ENCODE peak calls at places on chromosomes 3 and 15, in seven cellular contexts. G is PC-9, J is colonic mucosa, P is fibroblast of lung, F is breast epithelium, C is PC-3, K is bronchial epithelial cell. L is an unnamed sample.

GRCh38 chr3:149630806-149631205 is 27.0 kb downstream of the WWTR1 start:
- DNase-seq in J (no peak), G (no peak), K (no peak), F (no peak), C (no peak), P (no peak), L (no peak)

GRCh38 chr15:25410649-25411048 is 28.2 kb downstream of the UBE3A start:
- DNase-seq in K (peak; percentile 74), F (no peak), G (no peak), J (no peak), P (peak; percentile 13), C (no peak), L (no peak)

GRCh38 chr3:134334231-134334900 is 39.9 kb downstream of the AMOTL2 start:
- DNase-seq in P (peak; percentile 82), F (peak; percentile 86), C (no peak), K (no peak), G (peak; percentile 0), J (no peak), L (no peak)

GRCh38 chr3:188656196-188656982 is 502.4 kb downstream of the LPP start:
- DNase-seq in P (peak; percentile 51), F (peak; percentile 26), C (peak; percentile 31), K (peak; percentile 85), G (no peak), J (no peak), L (no peak)

GRCh38 chr3:24550588-24550987 is 55.9 kb upstream of the THRB start:
- DNase-seq in F (no peak), P (peak; percentile 1), J (no peak), G (peak; percentile 48), C (peak; percentile 89), K (peak; percentile 40), L (no peak)

GRCh38 chr15:60840306-60840702 is 361.4 kb upstream of the ICE2 start:
- DNase-seq in K (no peak), C (no peak), J (no peak), F (no peak), P (peak; percentile 38), G (no peak), L (no peak)

GRCh38 chr3:120324185-120324584 is 25.0 kb downstream of the LRRC58 start:
- DNase-seq in P (peak; percentile 43), C (no peak), G (no peak), K (peak; percentile 40), J (no peak), F (no peak), L (no peak)

GRCh38 chr15:68672781-68673205 is 94.0 kb downstream of the CORO2B start:
- DNase-seq in G (no peak), J (no peak), K (no peak), F (no peak), C (peak; percentile 7), P (peak; percentile 3), L (no peak)

GRCh38 chr15:67181221-67181639 is 73.2 kb downstream of the AAGAB start:
- DNase-seq in K (no peak), G (no peak), C (no peak), P (no peak), J (peak; percentile 13), F (peak; percentile 10), L (no peak)

GRCh38 chr3:128060473-128061381 is 8.5 kb downstream of the SEC61A1 start:
- DNase-seq in F (no peak), J (no peak), G (no peak), C (peak; percentile 33), K (peak; percentile 87), P (peak; percentile 99), L (no peak)

GRCh38 chr3:107315136-107315535 is 62.1 kb upstream of the CCDC54 start:
- DNase-seq in F (no peak), K (peak; percentile 8), G (no peak), J (no peak), P (peak; percentile 19), C (no peak), L (no peak)

GRCh38 chr3:13233487-13234154 is 160.4 kb upstream of the IQSEC1 start:
- DNase-seq in K (no peak), J (no peak), P (no peak), C (no peak), F (no peak), G (no peak), L (no peak)

GRCh38 chr3:53883008-53883407 is 1.1 kb upstream of the ACTR8 start:
- DNase-seq in P (no peak), K (no peak), J (no peak), F (no peak), G (no peak), C (no peak), L (no peak)

GRCh38 chr3:53885239-53885638 is 3.3 kb upstream of the ACTR8 start:
- DNase-seq in J (no peak), K (peak; percentile 19), F (no peak), P (no peak), G (no peak), C (no peak), L (no peak)

GRCh38 chr3:53880396-53881345 is 1.3 kb downstream of the ACTR8 start:
- DNase-seq in G (no peak), F (no peak), J (no peak), P (peak; percentile 57), C (no peak), K (no peak), L (no peak)

GRCh38 chr3:53884623-53885022 is 2.7 kb upstream of the ACTR8 start:
- DNase-seq in F (no peak), P (no peak), J (no peak), K (no peak), G (no peak), C (no peak), L (no peak)

GRCh38 chr3:53881691-53882593 is at the start of gene ACTR8:
- DNase-seq in J (peak; percentile 89), F (peak; percentile 50), K (peak; percentile 52), G (peak; percentile 58), C (peak; percentile 76), P (peak; percentile 78), L (peak; percentile 92)
- TF ChIP-seq CTCF in J (no peak), F (peak; percentile 16), K (peak; percentile 35), G (no peak), C (no peak), P (peak; percentile 23), L (peak; percentile 5)

GRCh38 chr3:48441940-48442339 is 1.9 kb downstream of the TMA7 start:
- DNase-seq in J (no peak), K (no peak), P (no peak), F (no peak), G (no peak), C (no peak), L (no peak)
- H3K36me3 ChIP-seq in J (no peaks in the 10 kb centered on the region), K (peaks cover 8% of the 10 kb centered on the region), P (peaks cover 7% of the 10 kb centered on the region), F (no peaks in the 10 kb centered on the region), G (no peaks in the 10 kb centered on the region), C (peaks cover 16% of the 10 kb centered on the region), L (peaks cover 12% of the 10 kb centered on the region)

GRCh38 chr3:144375122-144375521 is 403.5 kb downstream of the DIPK2A start:
- DNase-seq in C (no peak), J (no peak), F (no peak), P (no peak), K (no peak), G (no peak), L (no peak)
- TF ChIP-seq CTCF in C (no peak), J (no peak), F (no peak), P (no peak), K (no peak), G (no peak), L (no peak)

DNA sequence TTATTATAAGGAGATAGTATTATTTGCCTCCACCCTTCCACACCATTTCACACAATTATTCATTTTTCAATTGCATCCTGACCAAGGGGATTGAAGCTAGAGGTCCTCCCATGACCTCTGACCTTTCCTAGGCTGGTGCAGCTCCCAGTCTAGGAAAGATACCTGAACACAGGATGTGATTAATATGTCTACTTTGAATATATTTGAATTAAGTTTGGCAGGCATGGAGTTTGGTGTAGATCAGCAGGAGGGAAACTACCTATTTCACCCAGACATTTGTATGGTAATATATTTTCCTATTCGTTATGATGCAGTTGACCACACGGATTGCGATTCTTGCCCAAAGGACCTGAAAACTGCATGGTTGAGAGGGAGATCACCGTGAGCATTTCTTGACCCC is 596.3 kb downstream of the AGBL1 start:
- DNase-seq in J (no peak), K (no peak), P (no peak), F (no peak), C (no peak), G (no peak), L (no peak)
- H3K36me3 ChIP-seq in J (no peaks in the 10 kb centered on the region), K (no peaks in the 10 kb centered on the region), P (no peaks in the 10 kb centered on the region), F (no peaks in the 10 kb centered on the region), C (no peaks in the 10 kb centered on the region), G (no peaks in the 10 kb centered on the region), L (no peaks in the 10 kb centered on the region)

DNA sequence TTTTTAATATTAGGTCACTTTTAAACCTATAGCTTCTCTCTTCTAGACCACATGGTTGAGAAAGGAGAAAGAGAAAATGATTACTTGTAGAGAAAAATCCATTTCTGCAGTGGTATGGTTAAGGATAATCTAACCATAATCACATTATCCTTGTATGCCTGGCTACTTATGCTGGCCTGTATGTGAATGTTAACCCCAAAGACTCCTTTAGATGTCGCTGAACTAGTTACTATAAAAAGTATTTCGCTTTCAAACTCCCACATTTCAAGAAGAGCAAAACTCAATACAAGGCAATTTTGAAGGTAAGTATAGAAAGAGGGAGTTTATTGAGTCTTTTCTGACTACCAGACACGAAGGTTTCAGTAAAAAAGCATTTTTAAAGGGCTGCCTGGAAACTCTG is 2.2 kb downstream of the KCTD6 start:
- DNase-seq in F (no peak), C (no peak), G (no peak), K (no peak), P (no peak), J (no peak), L (no peak)
- TF ChIP-seq CTCF in F (no peak), C (no peak), G (no peak), K (no peak), P (no peak), J (no peak), L (no peak)

DNA sequence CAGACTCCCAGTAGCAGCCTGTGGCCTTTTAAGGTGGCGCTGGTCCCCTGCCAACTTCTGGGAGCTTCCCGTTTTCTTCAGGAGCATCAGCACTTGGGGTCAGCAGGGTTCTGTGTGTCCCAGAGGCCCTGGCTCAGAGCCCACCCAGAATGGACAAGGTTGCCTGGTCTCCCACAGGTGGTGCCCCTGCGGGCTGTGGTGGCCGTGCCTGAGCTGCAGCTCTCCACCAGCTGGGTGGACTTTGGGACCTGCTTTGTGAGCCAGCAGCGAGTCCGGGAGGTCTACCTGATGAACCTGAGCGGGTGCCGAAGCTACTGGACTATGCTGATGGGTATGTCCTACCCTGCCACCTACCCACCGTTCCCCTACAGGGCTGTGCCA is 15.5 kb downstream of the ACAA1 start:
- DNase-seq in G (no peak), P (no peak), F (no peak), C (no peak), J (no peak), K (no peak), L (no peak)
- H3K36me3 ChIP-seq in G (no peaks in the 10 kb centered on the region), P (peaks cover 13% of the 10 kb centered on the region), F (no peaks in the 10 kb centered on the region), C (peaks cover 52% of the 10 kb centered on the region), J (peaks cover 13% of the 10 kb centered on the region), K (peaks cover 28% of the 10 kb centered on the region), L (peaks cover 33% of the 10 kb centered on the region)